ENCODE peak calls at places on chromosomes 12 and 14, in seven cellular contexts. One of them, this sample, is unnamed. For H3K36me3, the result is how much of the 10 kb centered on the place peaks cover.

GRCh38 chr12:78338054-78338785 is 507.5 kb downstream of the NAV3 start:
- DNase-seq in neuronal stem cell: no peak
- DNase-seq in IMR-90: no peak
- DNase-seq in lower lobe of right lung: no peak
- DNase-seq in CD8-positive, alpha-beta T cell: no peak
- DNase-seq in adrenal gland: no peak
- DNase-seq in ovary: no peak
- DNase-seq in this sample: no peak

GRCh38 chr12:124311292-124312109 is 16.6 kb downstream of the RFLNA start:
- DNase-seq in neuronal stem cell: no peak
- DNase-seq in IMR-90: no peak
- DNase-seq in lower lobe of right lung: no peak
- DNase-seq in CD8-positive, alpha-beta T cell: no peak
- DNase-seq in adrenal gland: no peak
- DNase-seq in ovary: no peak
- DNase-seq in this sample: no peak

GRCh38 chr14:73771848-73772705 is 57.9 kb upstream of the PNMA1 start:
- DNase-seq in neuronal stem cell: no peak
- DNase-seq in IMR-90: peak
- DNase-seq in lower lobe of right lung: peak
- DNase-seq in CD8-positive, alpha-beta T cell: peak
- DNase-seq in adrenal gland: peak
- DNase-seq in ovary: peak
- DNase-seq in this sample: peak

GRCh38 chr14:21652209-21652808 is 1.3 kb upstream of the OR4E2 start:
- DNase-seq in neuronal stem cell: no peak
- DNase-seq in IMR-90: no peak
- DNase-seq in lower lobe of right lung: no peak
- DNase-seq in CD8-positive, alpha-beta T cell: no peak
- DNase-seq in adrenal gland: no peak
- DNase-seq in ovary: no peak
- DNase-seq in this sample: no peak

GRCh38 chr12:132285991-132286681 is 43.3 kb downstream of the GALNT9 start:
- DNase-seq in neuronal stem cell: no peak
- DNase-seq in IMR-90: peak
- DNase-seq in lower lobe of right lung: peak
- DNase-seq in CD8-positive, alpha-beta T cell: no peak
- DNase-seq in adrenal gland: peak
- DNase-seq in ovary: no peak
- DNase-seq in this sample: peak

GRCh38 chr14:32078030-32078793 is 1.1 kb downstream of the ARHGAP5 start:
- DNase-seq in neuronal stem cell: no peak
- DNase-seq in IMR-90: peak
- DNase-seq in lower lobe of right lung: peak
- DNase-seq in CD8-positive, alpha-beta T cell: no peak
- DNase-seq in adrenal gland: peak
- DNase-seq in ovary: peak
- DNase-seq in this sample: no peak

GRCh38 chr14:70709726-70710382 is 68.1 kb downstream of the TTC9 start:
- DNase-seq in neuronal stem cell: no peak
- DNase-seq in IMR-90: no peak
- DNase-seq in lower lobe of right lung: no peak
- DNase-seq in CD8-positive, alpha-beta T cell: no peak
- DNase-seq in adrenal gland: no peak
- DNase-seq in ovary: no peak
- DNase-seq in this sample: no peak

GRCh38 chr12:50014342-50014741 is 11.0 kb downstream of the RACGAP1 start:
- DNase-seq in neuronal stem cell: no peak
- DNase-seq in IMR-90: no peak
- DNase-seq in lower lobe of right lung: no peak
- DNase-seq in CD8-positive, alpha-beta T cell: no peak
- DNase-seq in adrenal gland: no peak
- DNase-seq in ovary: no peak
- DNase-seq in this sample: no peak

GRCh38 chr12:117148642-117149041 is 41.6 kb downstream of the FBXO21 start:
- DNase-seq in neuronal stem cell: no peak
- DNase-seq in IMR-90: no peak
- DNase-seq in lower lobe of right lung: no peak
- DNase-seq in CD8-positive, alpha-beta T cell: no peak
- DNase-seq in adrenal gland: no peak
- DNase-seq in ovary: no peak
- DNase-seq in this sample: no peak

GRCh38 chr12:103928736-103929050 is 1.5 kb upstream of the HSP90B1 start:
- DNase-seq in neuronal stem cell: no peak
- DNase-seq in IMR-90: no peak
- DNase-seq in lower lobe of right lung: peak
- DNase-seq in CD8-positive, alpha-beta T cell: peak
- DNase-seq in adrenal gland: peak
- DNase-seq in ovary: peak
- DNase-seq in this sample: no peak

GRCh38 chr12:47768323-47768811 is 4.7 kb upstream of the SLC48A1 start:
- DNase-seq in neuronal stem cell: no peak
- DNase-seq in IMR-90: peak
- DNase-seq in lower lobe of right lung: no peak
- DNase-seq in CD8-positive, alpha-beta T cell: no peak
- DNase-seq in adrenal gland: no peak
- DNase-seq in ovary: no peak
- DNase-seq in this sample: no peak

GRCh38 chr14:101950100-101950499 is 14.3 kb upstream of the DYNC1H1 start:
- DNase-seq in neuronal stem cell: no peak
- DNase-seq in IMR-90: no peak
- DNase-seq in lower lobe of right lung: peak
- DNase-seq in CD8-positive, alpha-beta T cell: no peak
- DNase-seq in adrenal gland: no peak
- DNase-seq in ovary: no peak
- DNase-seq in this sample: no peak

GRCh38 chr12:91613223-91613779 is 430.7 kb upstream of the DCN start:
- DNase-seq in neuronal stem cell: no peak
- DNase-seq in IMR-90: no peak
- DNase-seq in lower lobe of right lung: no peak
- DNase-seq in CD8-positive, alpha-beta T cell: no peak
- DNase-seq in adrenal gland: peak
- DNase-seq in ovary: no peak
- DNase-seq in this sample: no peak

GRCh38 chr12:15613981-15614380 is 175.2 kb downstream of the EPS8 start:
- DNase-seq in neuronal stem cell: no peak
- DNase-seq in IMR-90: no peak
- DNase-seq in lower lobe of right lung: no peak
- DNase-seq in CD8-positive, alpha-beta T cell: no peak
- DNase-seq in adrenal gland: no peak
- DNase-seq in ovary: no peak
- DNase-seq in this sample: no peak

GRCh38 chr12:130169256-130169655 is 7.0 kb downstream of the FZD10 start:
- DNase-seq in neuronal stem cell: no peak
- DNase-seq in IMR-90: no peak
- DNase-seq in lower lobe of right lung: no peak
- DNase-seq in CD8-positive, alpha-beta T cell: no peak
- DNase-seq in adrenal gland: no peak
- DNase-seq in ovary: no peak
- DNase-seq in this sample: no peak

GRCh38 chr12:128163096-128163495 is 103.9 kb upstream of the TMEM132C start:
- DNase-seq in neuronal stem cell: no peak
- DNase-seq in IMR-90: no peak
- DNase-seq in lower lobe of right lung: no peak
- DNase-seq in CD8-positive, alpha-beta T cell: no peak
- DNase-seq in adrenal gland: no peak
- DNase-seq in ovary: no peak
- DNase-seq in this sample: no peak

GRCh38 chr14:53306267-53306721 is 153.2 kb upstream of the DDHD1 start:
- DNase-seq in neuronal stem cell: peak
- DNase-seq in IMR-90: peak
- DNase-seq in lower lobe of right lung: no peak
- DNase-seq in CD8-positive, alpha-beta T cell: no peak
- DNase-seq in adrenal gland: peak
- DNase-seq in ovary: peak
- DNase-seq in this sample: peak

GRCh38 chr12:62725781-62726180 is 209.2 kb downstream of the PPM1H start:
- DNase-seq in neuronal stem cell: no peak
- DNase-seq in IMR-90: no peak
- DNase-seq in lower lobe of right lung: no peak
- DNase-seq in CD8-positive, alpha-beta T cell: no peak
- DNase-seq in adrenal gland: no peak
- DNase-seq in ovary: no peak
- DNase-seq in this sample: no peak

GRCh38 chr12:2922329-2922728 is 31.6 kb downstream of the TULP3 start:
- DNase-seq in neuronal stem cell: no peak
- DNase-seq in IMR-90: peak
- DNase-seq in lower lobe of right lung: no peak
- DNase-seq in CD8-positive, alpha-beta T cell: no peak
- DNase-seq in adrenal gland: no peak
- DNase-seq in ovary: no peak
- DNase-seq in this sample: no peak

GRCh38 chr12:6559500-6559899 is 3.7 kb upstream of the IFFO1 start:
- DNase-seq in neuronal stem cell: no peak
- DNase-seq in IMR-90: no peak
- DNase-seq in lower lobe of right lung: no peak
- DNase-seq in CD8-positive, alpha-beta T cell: no peak
- DNase-seq in adrenal gland: no peak
- DNase-seq in ovary: no peak
- DNase-seq in this sample: no peak

GRCh38 chr12:6554168-6554989 is 1.5 kb downstream of the IFFO1 start:
- DNase-seq in neuronal stem cell: peak
- DNase-seq in IMR-90: peak
- DNase-seq in lower lobe of right lung: peak
- DNase-seq in CD8-positive, alpha-beta T cell: peak
- DNase-seq in adrenal gland: peak
- DNase-seq in ovary: peak
- DNase-seq in this sample: peak

GRCh38 chr12:6553051-6553868 is 2.6 kb downstream of the IFFO1 start:
- DNase-seq in neuronal stem cell: no peak
- DNase-seq in IMR-90: peak
- DNase-seq in lower lobe of right lung: no peak
- DNase-seq in CD8-positive, alpha-beta T cell: no peak
- DNase-seq in adrenal gland: peak
- DNase-seq in ovary: peak
- DNase-seq in this sample: peak

GRCh38 chr12:6554990-6555691 is 701 bp downstream of the IFFO1 start:
- DNase-seq in neuronal stem cell: no peak
- DNase-seq in IMR-90: no peak
- DNase-seq in lower lobe of right lung: no peak
- DNase-seq in CD8-positive, alpha-beta T cell: no peak
- DNase-seq in adrenal gland: peak
- DNase-seq in ovary: peak
- DNase-seq in this sample: peak

DNA sequence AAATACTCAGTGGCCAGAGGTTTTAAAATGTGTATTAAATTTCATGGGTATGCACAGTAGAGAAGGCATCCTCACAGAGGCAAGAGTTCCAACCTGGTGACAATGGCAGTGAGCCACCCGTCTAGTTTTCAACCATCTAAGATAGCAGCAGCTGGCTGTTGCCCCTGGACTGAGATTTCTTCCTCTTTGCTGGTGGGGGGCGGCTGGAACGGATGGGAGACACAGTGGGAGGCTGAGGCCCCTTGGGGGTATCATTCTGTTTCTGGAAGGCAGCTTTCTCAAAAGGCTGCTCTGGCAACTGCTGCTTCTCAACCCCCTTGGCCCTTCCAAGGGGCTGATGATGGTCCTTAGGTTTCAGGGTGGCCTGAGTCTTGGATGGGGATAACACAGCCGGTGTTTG is 1.0 kb upstream of the IFFO1 start:
- DNase-seq in neuronal stem cell: no peak
- DNase-seq in IMR-90: no peak
- DNase-seq in lower lobe of right lung: no peak
- DNase-seq in CD8-positive, alpha-beta T cell: no peak
- DNase-seq in adrenal gland: no peak
- DNase-seq in ovary: no peak
- DNase-seq in this sample: peak
- H3K27ac ChIP-seq in neuronal stem cell: no peak
- H3K27ac ChIP-seq in IMR-90: no peak
- H3K27ac ChIP-seq in lower lobe of right lung: peak
- H3K27ac ChIP-seq in CD8-positive, alpha-beta T cell: no peak
- H3K27ac ChIP-seq in adrenal gland: peak
- H3K27ac ChIP-seq in ovary: no peak
- H3K27ac ChIP-seq in this sample: no peak

GRCh38 chr14:99510556-99511139 is 29.4 kb downstream of the CCNK start:
- DNase-seq in neuronal stem cell: no peak
- DNase-seq in IMR-90: no peak
- DNase-seq in lower lobe of right lung: no peak
- DNase-seq in CD8-positive, alpha-beta T cell: peak
- DNase-seq in adrenal gland: no peak
- DNase-seq in ovary: no peak
- DNase-seq in this sample: no peak

GRCh38 chr14:99509871-99510555 is 28.8 kb downstream of the CCNK start:
- DNase-seq in neuronal stem cell: no peak
- DNase-seq in IMR-90: no peak
- DNase-seq in lower lobe of right lung: no peak
- DNase-seq in CD8-positive, alpha-beta T cell: no peak
- DNase-seq in adrenal gland: no peak
- DNase-seq in ovary: no peak
- DNase-seq in this sample: no peak

GRCh38 chr14:99512110-99512449 is 30.9 kb downstream of the CCNK start:
- DNase-seq in neuronal stem cell: no peak
- DNase-seq in IMR-90: no peak
- DNase-seq in lower lobe of right lung: no peak
- DNase-seq in CD8-positive, alpha-beta T cell: no peak
- DNase-seq in adrenal gland: no peak
- DNase-seq in ovary: no peak
- DNase-seq in this sample: no peak

GRCh38 chr14:99512571-99513182 is 31.5 kb downstream of the CCNK start:
- DNase-seq in neuronal stem cell: no peak
- DNase-seq in IMR-90: no peak
- DNase-seq in lower lobe of right lung: no peak
- DNase-seq in CD8-positive, alpha-beta T cell: peak
- DNase-seq in adrenal gland: no peak
- DNase-seq in ovary: no peak
- DNase-seq in this sample: no peak

GRCh38 chr14:99511421-99512109 is 30.4 kb downstream of the CCNK start:
- DNase-seq in neuronal stem cell: no peak
- DNase-seq in IMR-90: peak
- DNase-seq in lower lobe of right lung: no peak
- DNase-seq in CD8-positive, alpha-beta T cell: peak
- DNase-seq in adrenal gland: no peak
- DNase-seq in ovary: no peak
- DNase-seq in this sample: peak
- H3K36me3 ChIP-seq in neuronal stem cell: half or more
- H3K36me3 ChIP-seq in IMR-90: half or more
- H3K36me3 ChIP-seq in lower lobe of right lung: half or more
- H3K36me3 ChIP-seq in CD8-positive, alpha-beta T cell: under half
- H3K36me3 ChIP-seq in adrenal gland: half or more
- H3K36me3 ChIP-seq in ovary: under half
- H3K36me3 ChIP-seq in this sample: under half

DNA sequence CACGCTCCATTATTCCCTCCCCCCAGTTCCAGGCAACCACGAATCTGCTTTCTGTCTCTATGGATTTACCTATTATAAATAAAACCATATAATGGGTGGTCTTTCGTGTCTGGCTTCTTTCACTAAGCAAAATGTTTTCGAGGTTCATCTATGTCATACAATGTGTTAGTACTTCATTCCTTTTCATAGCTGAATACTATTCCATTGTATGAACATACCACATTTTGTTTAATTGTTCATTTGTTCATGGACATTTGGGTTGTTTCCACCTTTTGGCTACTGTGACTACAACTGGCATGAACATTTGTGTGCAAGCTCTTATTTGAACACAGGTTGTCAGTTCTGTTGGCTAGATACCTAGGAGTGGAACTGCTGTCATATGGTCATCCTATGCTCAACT is 12.9 kb upstream of the PAPOLA start:
- DNase-seq in neuronal stem cell: no peak
- DNase-seq in IMR-90: no peak
- DNase-seq in lower lobe of right lung: no peak
- DNase-seq in CD8-positive, alpha-beta T cell: no peak
- DNase-seq in adrenal gland: no peak
- DNase-seq in ovary: no peak
- DNase-seq in this sample: no peak
- H3K27ac ChIP-seq in neuronal stem cell: no peak
- H3K27ac ChIP-seq in IMR-90: no peak
- H3K27ac ChIP-seq in lower lobe of right lung: no peak
- H3K27ac ChIP-seq in CD8-positive, alpha-beta T cell: no peak
- H3K27ac ChIP-seq in adrenal gland: no peak
- H3K27ac ChIP-seq in ovary: no peak
- H3K27ac ChIP-seq in this sample: no peak

GRCh38 chr12:59396519-59396918 is 199.3 kb upstream of the SLC16A7 start:
- DNase-seq in neuronal stem cell: no peak
- DNase-seq in IMR-90: no peak
- DNase-seq in lower lobe of right lung: no peak
- DNase-seq in CD8-positive, alpha-beta T cell: no peak
- DNase-seq in adrenal gland: no peak
- DNase-seq in ovary: no peak
- DNase-seq in this sample: no peak
- H3K36me3 ChIP-seq in neuronal stem cell: under half
- H3K36me3 ChIP-seq in IMR-90: under half
- H3K36me3 ChIP-seq in lower lobe of right lung: under half
- H3K36me3 ChIP-seq in CD8-positive, alpha-beta T cell: under half
- H3K36me3 ChIP-seq in adrenal gland: under half
- H3K36me3 ChIP-seq in ovary: under half
- H3K36me3 ChIP-seq in this sample: under half

This sample was measured in aorta.